ENCODE peak calls at places on chromosomes 13 and 19, in eight cellular contexts. Y, F, C, W, A, G, X and H are unnamed samples.

GRCh38 chr13:26721251-26721939 is 39.2 kb downstream of the GPR12 start:
- DNase-seq in Y (no peak), F (no peak), C (no peak), W (peak; percentile 88), A (peak; percentile 86), G (peak; percentile 28), X (no peak), H (no peak)

GRCh38 chr13:99322297-99323103 is 15.3 kb upstream of the GPR183 start:
- DNase-seq in Y (peak; percentile 85), F (peak; percentile 24), C (no peak), W (no peak), A (no peak), G (no peak), X (no peak), H (no peak)

GRCh38 chr13:34174671-34175145 is 356.8 kb downstream of the RFC3 start:
- DNase-seq in Y (no peak), F (no peak), C (no peak), W (no peak), A (no peak), G (no peak), X (no peak), H (no peak)

GRCh38 chr13:50123002-50123401 is 107.8 kb downstream of the KCNRG start:
- DNase-seq in Y (no peak), F (no peak), C (no peak), W (no peak), A (no peak), G (no peak), X (no peak), H (no peak)

GRCh38 chr13:94956407-94957110 is 244.2 kb upstream of the SOX21 start:
- DNase-seq in Y (no peak), F (no peak), C (no peak), W (no peak), A (no peak), G (no peak), X (no peak), H (no peak)

GRCh38 chr13:112685856-112686255 is 4.0 kb upstream of the ATP11A start:
- DNase-seq in Y (no peak), F (no peak), C (no peak), W (no peak), A (no peak), G (no peak), X (no peak), H (no peak)

GRCh38 chr13:58953638-58954037 is 1210.1 kb downstream of the DIAPH3 start:
- DNase-seq in Y (peak; percentile 87), F (no peak), C (no peak), W (no peak), A (no peak), G (no peak), X (no peak), H (no peak)

GRCh38 chr19:11378319-11379189 is 4.1 kb downstream of the SWSAP1 start:
- DNase-seq in Y (no peak), F (peak; percentile 49), C (peak; percentile 59), W (peak; percentile 42), A (peak; percentile 86), G (peak; percentile 39), X (no peak), H (no peak)

GRCh38 chr13:44903596-44903995 is 85.7 kb downstream of the NUFIP1 start:
- DNase-seq in Y (no peak), F (no peak), C (peak; percentile 81), W (no peak), A (no peak), G (peak; percentile 70), X (no peak), H (peak; percentile 93)

GRCh38 chr13:102555914-102556553 is 40.8 kb upstream of the TPP2 start:
- DNase-seq in Y (no peak), F (peak; percentile 52), C (no peak), W (peak; percentile 34), A (no peak), G (no peak), X (peak; percentile 21), H (no peak)

GRCh38 chr19:2888739-2889224 is 11.9 kb upstream of the ZNF57 start:
- DNase-seq in Y (no peak), F (no peak), C (peak; percentile 85), W (no peak), A (peak; percentile 91), G (peak; percentile 23), X (no peak), H (no peak)

GRCh38 chr19:50204811-50205675 is 1.6 kb downstream of the MYH14 start:
- DNase-seq in Y (no peak), F (no peak), C (peak; percentile 95), W (no peak), A (no peak), G (peak; percentile 95), X (peak; percentile 65), H (no peak)

GRCh38 chr13:71252191-71252704 is 614.8 kb downstream of the DACH1 start:
- DNase-seq in Y (no peak), F (peak; percentile 86), C (no peak), W (no peak), A (no peak), G (no peak), X (no peak), H (no peak)

GRCh38 chr19:33302175-33302973 is at the start of gene CEBPA:
- DNase-seq in Y (no peak), F (peak; percentile 60), C (peak; percentile 97), W (peak; percentile 86), A (peak; percentile 95), G (peak; percentile 88), X (peak; percentile 70), H (peak; percentile 94)

GRCh38 chr19:33306191-33306590 is 3.9 kb upstream of the CEBPA start:
- DNase-seq in Y (no peak), F (no peak), C (no peak), W (no peak), A (no peak), G (no peak), X (no peak), H (no peak)

GRCh38 chr19:33302974-33303790 is 848 bp upstream of the CEBPA start:
- DNase-seq in Y (no peak), F (peak; percentile 34), C (peak; percentile 93), W (peak; percentile 55), A (peak; percentile 88), G (peak; percentile 59), X (no peak), H (peak; percentile 81)

GRCh38 chr19:33304760-33305647 is 2.7 kb upstream of the CEBPA start:
- DNase-seq in Y (no peak), F (no peak), C (no peak), W (peak; percentile 59), A (no peak), G (peak; percentile 80), X (no peak), H (peak; percentile 46)

DNA sequence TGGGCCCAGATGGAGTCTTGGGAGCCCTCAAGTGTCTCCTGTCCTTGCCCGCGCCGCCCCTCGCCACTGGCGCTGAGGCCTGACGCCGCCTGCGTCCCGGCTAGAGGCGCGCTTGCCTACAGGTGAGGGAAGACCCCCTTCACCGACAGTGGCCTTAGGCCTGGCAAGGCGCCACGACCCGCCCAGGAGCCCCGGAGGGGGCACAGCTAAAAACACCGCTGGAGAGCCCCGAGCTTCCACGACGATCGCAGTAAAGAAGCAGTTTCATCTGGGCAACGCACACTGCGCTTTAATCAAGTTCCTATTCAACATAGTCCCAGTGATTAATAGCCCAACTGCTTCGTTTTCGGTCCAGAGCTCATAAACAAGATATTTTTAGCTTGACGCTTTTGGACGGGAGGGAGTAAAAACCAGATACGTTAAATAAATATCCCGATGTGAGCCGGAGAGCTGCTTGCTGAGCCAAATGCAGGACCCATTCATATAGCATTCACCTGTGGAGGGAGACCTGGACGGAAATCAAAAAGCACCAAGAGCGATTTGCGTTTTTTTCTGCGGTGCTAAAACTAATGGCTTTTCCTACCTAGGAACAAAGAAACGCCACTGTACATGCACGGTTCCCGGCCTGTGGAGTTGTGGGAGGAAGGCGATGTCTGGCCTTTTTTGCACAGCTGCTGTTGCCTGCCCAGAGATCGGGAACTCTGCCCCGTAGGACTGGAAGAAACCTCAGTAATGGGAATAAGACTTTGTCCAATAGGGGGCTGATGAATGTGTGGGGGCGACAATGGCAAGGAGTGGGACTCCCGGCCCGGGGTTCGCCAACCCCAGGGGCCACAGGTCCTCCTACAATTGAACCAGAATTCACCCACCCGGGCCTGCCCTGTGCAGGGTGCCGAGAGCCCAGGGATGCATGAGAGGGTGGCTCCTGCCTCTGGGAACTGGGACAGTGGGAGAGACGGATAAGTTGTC is 1.7 kb upstream of the CEBPA start:
- DNase-seq in Y (no peak), F (no peak), C (peak; percentile 89), W (no peak), A (peak; percentile 84), G (peak; percentile 31), X (no peak), H (peak; percentile 74)
- TF ChIP-seq POLR2AphosphoS5 in Y (no peak), F (no peak), C (no peak), W (no peak), A (no peak), G (no peak), X (no peak), H (peak; percentile 78)

DNA sequence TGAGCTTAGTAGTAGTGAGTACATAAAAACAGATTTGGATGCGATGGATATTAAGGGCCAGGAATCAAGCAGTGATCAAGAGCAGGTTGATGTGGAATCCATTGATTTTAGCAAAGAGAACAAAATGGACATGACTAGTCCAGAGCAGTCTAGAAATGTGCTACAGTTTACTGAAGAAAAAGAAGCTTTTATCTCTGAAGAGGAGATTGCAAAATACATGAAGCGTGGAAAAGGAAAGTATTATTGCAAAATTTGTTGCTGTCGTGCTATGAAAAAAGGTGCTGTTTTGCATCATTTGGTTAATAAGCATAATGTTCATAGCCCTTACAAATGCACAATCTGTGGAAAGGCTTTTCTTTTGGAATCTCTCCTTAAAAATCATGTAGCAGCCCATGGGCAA is 11.4 kb downstream of the CHAMP1 start:
- DNase-seq in Y (no peak), F (no peak), C (no peak), W (peak; percentile 43), A (no peak), G (no peak), X (no peak), H (no peak)
- TF ChIP-seq POLR2AphosphoS5 in Y (no peak), F (no peak), C (no peak), W (no peak), A (no peak), G (no peak), X (no peak), H (no peak)

GRCh38 chr13:52850396-52851152 is 2.1 kb upstream of the PCDH8 start:
- DNase-seq in Y (no peak), F (peak; percentile 20), C (peak; percentile 90), W (peak; percentile 79), A (peak; percentile 84), G (peak; percentile 73), X (no peak), H (no peak)
- TF ChIP-seq POLR2AphosphoS5 in Y (no peak), F (no peak), C (no peak), W (no peak), A (peak; percentile 40), G (no peak), X (no peak), H (no peak)

GRCh38 chr19:4360641-4361151 is 17.3 kb downstream of the MPND start:
- DNase-seq in Y (no peak), F (no peak), C (peak; percentile 59), W (no peak), A (peak; percentile 74), G (no peak), X (no peak), H (peak; percentile 79)

GRCh38 chr19:4361152-4362037 is 18.0 kb downstream of the MPND start:
- DNase-seq in Y (no peak), F (no peak), C (peak; percentile 82), W (no peak), A (peak; percentile 75), G (no peak), X (no peak), H (peak; percentile 68)

GRCh38 chr19:4358709-4359626 is 15.6 kb downstream of the MPND start:
- DNase-seq in Y (no peak), F (no peak), C (no peak), W (no peak), A (no peak), G (no peak), X (no peak), H (no peak)

GRCh38 chr19:4359627-4360000 is 16.3 kb downstream of the MPND start:
- DNase-seq in Y (no peak), F (no peak), C (peak; percentile 70), W (no peak), A (peak; percentile 64), G (no peak), X (no peak), H (peak; percentile 71)

GRCh38 chr19:4360081-4360569 is 16.8 kb downstream of the MPND start:
- DNase-seq in Y (no peak), F (no peak), C (no peak), W (no peak), A (no peak), G (no peak), X (no peak), H (no peak)
- TF ChIP-seq POLR2AphosphoS5 in Y (no peak), F (no peak), C (no peak), W (no peak), A (no peak), G (no peak), X (no peak), H (no peak)